ENCODE peak calls at places on chromosome 4, in nine cellular contexts. I is GM23248, G is right atrium auricular region, P is mesendoderm, Z is breast epithelium, D is cardiac muscle cell, J is H1, L is left lung, A is ovary. T is an unnamed sample.

GRCh38 chr4:16836324-16836723 is 62.1 kb downstream of the LDB2 start:
- DNase-seq in I (no peak), G (no peak), P (no peak), Z (no peak), D (no peak), J (no peak), L (no peak), A (no peak), T (no peak)

GRCh38 chr4:124738994-124739393 is 26.5 kb upstream of the ANKRD50 start:
- DNase-seq in I (no peak), G (no peak), P (peak), Z (no peak), D (no peak), J (peak), L (no peak), A (no peak), T (no peak)

GRCh38 chr4:156971168-156971601 is 414 bp downstream of the PDGFC start:
- DNase-seq in I (no peak), G (no peak), P (no peak), Z (no peak), D (peak), J (no peak), L (peak), A (peak), T (no peak)

GRCh38 chr4:165651901-165652300 is 221.1 kb upstream of the TLL1 start:
- DNase-seq in I (no peak), G (no peak), P (no peak), Z (no peak), D (no peak), J (no peak), L (no peak), A (no peak), T (no peak)

GRCh38 chr4:174633399-174633798 is 111.1 kb upstream of the HPGD start:
- DNase-seq in I (no peak), G (no peak), P (no peak), Z (no peak), D (no peak), J (no peak), L (no peak), A (no peak), T (no peak)

GRCh38 chr4:35739305-35739704 is 505.0 kb downstream of the ARAP2 start:
- DNase-seq in I (no peak), G (no peak), P (no peak), Z (no peak), D (no peak), J (no peak), L (no peak), A (no peak), T (no peak)

GRCh38 chr4:186650401-186651180 is 73.1 kb downstream of the FAT1 start:
- DNase-seq in I (no peak), G (no peak), P (no peak), Z (no peak), D (no peak), J (no peak), L (no peak), A (no peak), T (no peak)

GRCh38 chr4:138851626-138852443 is 163.7 kb upstream of the NOCT start:
- DNase-seq in I (peak), G (no peak), P (peak), Z (no peak), D (no peak), J (no peak), L (no peak), A (no peak), T (no peak)

GRCh38 chr4:123298798-123299197 is 97.8 kb upstream of the SPRY1 start:
- DNase-seq in I (peak), G (no peak), P (no peak), Z (no peak), D (no peak), J (no peak), L (no peak), A (no peak), T (no peak)

GRCh38 chr4:79650794-79651431 is 242.9 kb upstream of the GK2 start:
- DNase-seq in I (peak), G (no peak), P (peak), Z (no peak), D (no peak), J (no peak), L (no peak), A (no peak), T (no peak)

GRCh38 chr4:127214001-127214400 is 418.8 kb upstream of the INTU start:
- DNase-seq in I (no peak), G (no peak), P (no peak), Z (no peak), D (no peak), J (no peak), L (no peak), A (no peak), T (no peak)

GRCh38 chr4:176561368-176561767 is 231.4 kb downstream of the VEGFC start:
- DNase-seq in I (peak), G (no peak), P (no peak), Z (no peak), D (no peak), J (no peak), L (no peak), A (no peak), T (no peak)

GRCh38 chr4:80265571-80266266 is 745 bp upstream of the FGF5 start:
- DNase-seq in I (peak), G (no peak), P (peak), Z (no peak), D (peak), J (no peak), L (no peak), A (no peak), T (no peak)

GRCh38 chr4:159271857-159272256 is 169.0 kb downstream of the RAPGEF2 start:
- DNase-seq in I (no peak), G (no peak), P (no peak), Z (no peak), D (no peak), J (no peak), L (no peak), A (no peak), T (no peak)

GRCh38 chr4:101418055-101418454 is 70.7 kb upstream of the PPP3CA start:
- DNase-seq in I (no peak), G (no peak), P (no peak), Z (no peak), D (no peak), J (no peak), L (no peak), A (no peak), T (no peak)

GRCh38 chr4:107376293-107376692 is 340.2 kb upstream of the DKK2 start:
- DNase-seq in I (no peak), G (no peak), P (no peak), Z (no peak), D (no peak), J (no peak), L (no peak), A (no peak), T (no peak)
- H3K27ac ChIP-seq in I (no peak), G (no peak), P (no peak), Z (no peak), D (no peak), J (no peak), L (no peak), A (no peak), T (no peak)

GRCh38 chr4:7894098-7894676 is 45.5 kb downstream of the AFAP1 start:
- DNase-seq in I (no peak), G (no peak), P (no peak), Z (no peak), D (no peak), J (no peak), L (no peak), A (no peak), T (no peak)

GRCh38 chr4:7892212-7893019 is 47.2 kb downstream of the AFAP1 start:
- DNase-seq in I (peak), G (no peak), P (peak), Z (no peak), D (no peak), J (no peak), L (no peak), A (no peak), T (no peak)

GRCh38 chr4:7887415-7887814 is 52.2 kb downstream of the AFAP1 start:
- DNase-seq in I (no peak), G (no peak), P (no peak), Z (no peak), D (no peak), J (no peak), L (no peak), A (no peak), T (no peak)

GRCh38 chr4:7893539-7893938 is 46.1 kb downstream of the AFAP1 start:
- DNase-seq in I (no peak), G (no peak), P (peak), Z (no peak), D (no peak), J (no peak), L (no peak), A (no peak), T (no peak)

DNA sequence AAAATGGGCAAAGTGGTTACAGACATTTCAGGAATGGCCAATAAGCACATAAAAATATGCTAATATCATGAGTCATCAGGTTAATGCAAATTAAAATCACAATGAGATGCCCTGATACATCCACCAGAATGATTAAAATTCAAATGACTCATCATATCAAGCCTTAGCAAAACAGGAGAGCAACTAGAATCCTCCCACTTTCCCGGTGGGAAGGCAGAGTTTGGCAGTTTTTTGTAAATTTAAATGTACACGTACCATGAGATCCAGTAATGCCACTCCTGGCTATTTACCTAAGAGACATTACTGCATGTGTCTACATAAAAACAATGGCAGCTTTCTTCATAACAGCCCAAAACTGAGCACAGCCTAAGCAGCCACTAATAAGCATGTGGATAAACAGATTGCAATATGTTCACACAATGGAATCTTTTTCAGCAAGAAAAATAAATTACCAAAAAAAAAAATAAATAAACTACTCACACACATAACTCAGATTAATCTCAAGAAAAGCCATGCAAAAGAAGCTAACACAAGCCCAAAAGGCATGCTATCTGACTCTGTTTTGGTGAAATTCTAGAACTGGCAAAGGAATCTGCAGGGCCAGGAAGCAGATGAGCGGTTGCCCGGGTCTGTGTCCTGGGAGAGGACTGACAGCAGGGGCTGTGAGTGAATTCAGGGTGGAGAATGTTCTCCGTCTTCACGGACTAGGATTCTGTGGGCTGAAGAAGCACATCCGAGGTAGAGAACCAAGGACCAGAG is 48.8 kb downstream of the AFAP1 start:
- DNase-seq in I (peak), G (no peak), P (peak), Z (no peak), D (no peak), J (no peak), L (no peak), A (no peak), T (no peak)
- H3K27ac ChIP-seq in I (peak), G (peak), P (no peak), Z (peak), D (peak), J (no peak), L (no peak), A (peak), T (no peak)

GRCh38 chr4:1232661-1233621 is 16.0 kb downstream of the CTBP1 start:
- DNase-seq in I (no peak), G (peak), P (peak), Z (no peak), D (no peak), J (no peak), L (no peak), A (no peak), T (no peak)

GRCh38 chr4:1234811-1235292 is 14.1 kb downstream of the CTBP1 start:
- DNase-seq in I (no peak), G (no peak), P (no peak), Z (no peak), D (no peak), J (no peak), L (peak), A (peak), T (peak)

GRCh38 chr4:1234296-1234695 is 14.6 kb downstream of the CTBP1 start:
- DNase-seq in I (peak), G (no peak), P (no peak), Z (no peak), D (no peak), J (no peak), L (no peak), A (no peak), T (no peak)

GRCh38 chr4:1235381-1236102 is 13.4 kb downstream of the CTBP1 start:
- DNase-seq in I (no peak), G (no peak), P (no peak), Z (no peak), D (no peak), J (no peak), L (peak), A (peak), T (peak)

GRCh38 chr4:1233641-1234277 is 15.2 kb downstream of the CTBP1 start:
- DNase-seq in I (peak), G (no peak), P (no peak), Z (no peak), D (no peak), J (no peak), L (no peak), A (peak), T (no peak)
- H3K27ac ChIP-seq in I (no peak), G (no peak), P (no peak), Z (peak), D (no peak), J (peak), L (peak), A (no peak), T (peak)

GRCh38 chr4:38055566-38055965 is 95.4 kb downstream of the PTTG2 start:
- DNase-seq in I (no peak), G (no peak), P (peak), Z (no peak), D (no peak), J (no peak), L (no peak), A (no peak), T (no peak)
- H3K27ac ChIP-seq in I (no peak), G (peak), P (no peak), Z (peak), D (no peak), J (no peak), L (peak), A (no peak), T (no peak)

DNA sequence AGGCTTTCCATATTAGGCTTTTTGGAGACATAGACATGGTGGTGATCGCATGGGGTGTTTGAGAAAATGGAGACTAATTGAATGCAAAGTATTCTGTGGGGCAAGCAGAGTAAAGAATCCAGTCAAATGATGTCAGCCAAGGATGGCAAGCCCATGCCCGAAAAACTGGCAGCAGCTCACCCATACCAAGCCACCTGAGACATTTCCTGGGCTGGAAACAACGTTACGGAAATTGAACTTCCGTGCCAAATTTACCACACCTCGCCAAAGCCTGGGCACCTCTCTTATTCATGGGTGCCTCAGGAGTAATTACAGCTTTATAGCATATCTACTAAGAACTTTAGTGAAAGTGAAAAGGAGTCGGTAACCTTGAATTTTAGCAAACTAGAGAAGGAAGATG is 166.4 kb downstream of the CBR4 start:
- DNase-seq in I (no peak), G (no peak), P (no peak), Z (no peak), D (no peak), J (no peak), L (no peak), A (no peak), T (no peak)
- H3K27ac ChIP-seq in I (no peak), G (peak), P (no peak), Z (peak), D (no peak), J (no peak), L (no peak), A (no peak), T (peak)

GRCh38 chr4:38080061-38080531 is 119.9 kb downstream of the PTTG2 start:
- DNase-seq in I (no peak), G (no peak), P (no peak), Z (no peak), D (no peak), J (no peak), L (no peak), A (no peak), T (no peak)

GRCh38 chr4:38076153-38076669 is 116.0 kb downstream of the PTTG2 start:
- DNase-seq in I (no peak), G (no peak), P (no peak), Z (no peak), D (no peak), J (no peak), L (no peak), A (no peak), T (no peak)

GRCh38 chr4:38075370-38076152 is 115.4 kb downstream of the PTTG2 start:
- DNase-seq in I (peak), G (no peak), P (no peak), Z (no peak), D (no peak), J (no peak), L (no peak), A (peak), T (no peak)

GRCh38 chr4:38078590-38079381 is 118.6 kb downstream of the PTTG2 start:
- DNase-seq in I (peak), G (no peak), P (no peak), Z (no peak), D (no peak), J (no peak), L (no peak), A (no peak), T (no peak)

DNA sequence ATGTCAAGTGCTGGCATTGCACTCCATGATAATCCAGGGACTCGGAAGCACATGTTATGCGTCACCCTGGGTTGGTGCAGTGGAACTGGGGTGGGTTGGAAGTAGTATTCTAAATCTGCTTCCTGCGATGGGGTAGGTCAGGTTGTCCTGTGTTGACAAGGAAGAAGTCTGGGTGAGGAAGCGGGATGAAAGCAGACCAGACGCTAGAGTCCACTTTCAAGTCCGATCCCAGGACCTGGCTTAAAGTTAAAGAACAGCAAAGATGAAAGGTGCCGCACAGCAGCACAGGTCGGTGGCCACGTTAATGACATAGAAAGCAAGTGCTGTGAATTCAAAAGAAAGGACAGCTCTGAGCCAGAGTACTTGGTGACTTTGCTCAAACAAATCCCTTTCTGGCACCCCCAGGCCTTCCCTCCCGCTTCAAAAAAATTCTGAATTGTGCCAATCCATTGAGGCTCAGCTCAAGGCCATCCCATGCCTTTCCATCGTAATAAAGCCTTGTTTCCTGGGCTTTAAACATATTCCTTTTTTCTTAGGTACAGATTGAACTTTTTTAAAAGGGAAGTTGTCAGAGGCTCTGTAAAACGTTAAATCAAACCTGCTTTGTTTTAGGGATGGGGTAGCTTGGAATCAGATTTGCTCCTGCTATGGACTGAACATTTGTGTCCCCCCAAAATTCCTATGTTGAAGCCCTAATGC is 117.7 kb downstream of the PTTG2 start:
- DNase-seq in I (no peak), G (no peak), P (no peak), Z (no peak), D (no peak), J (no peak), L (no peak), A (no peak), T (no peak)
- H3K27ac ChIP-seq in I (no peak), G (no peak), P (no peak), Z (no peak), D (no peak), J (no peak), L (peak), A (no peak), T (peak)

GRCh38 chr4:88820723-88821368 is 123.2 kb upstream of the NAP1L5 start:
- DNase-seq in I (no peak), G (no peak), P (no peak), Z (no peak), D (no peak), J (no peak), L (no peak), A (no peak), T (no peak)
- H3K27ac ChIP-seq in I (no peak), G (peak), P (no peak), Z (peak), D (peak), J (no peak), L (peak), A (peak), T (peak)

DNA sequence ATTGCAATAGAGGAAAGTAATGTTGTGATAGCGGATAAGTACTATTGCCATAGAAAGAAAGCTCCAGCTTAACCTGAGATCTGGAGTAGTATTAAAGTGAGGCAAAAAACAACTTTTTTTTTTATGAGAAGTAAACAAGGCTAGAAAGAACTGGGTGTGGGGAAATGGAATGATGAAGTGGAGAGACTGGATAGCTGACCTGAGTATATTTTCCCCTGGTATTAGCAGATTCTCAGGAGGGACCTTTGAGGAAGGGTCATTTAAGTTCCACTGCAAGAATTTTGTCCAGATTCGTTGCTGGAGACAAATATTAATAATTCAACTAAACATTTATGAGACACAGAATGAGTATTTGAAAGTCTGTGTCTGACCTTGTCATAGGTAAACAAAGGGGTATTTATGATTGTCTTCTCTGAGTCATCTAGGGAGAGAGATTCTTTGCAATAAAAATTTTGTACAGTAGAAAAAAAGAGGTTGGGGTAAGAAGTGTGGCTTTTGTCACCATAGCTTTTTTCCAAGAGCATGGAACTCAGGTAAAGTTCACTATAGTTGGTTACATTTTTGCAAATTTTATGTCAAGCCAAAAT is 2095.9 kb downstream of the ARAP2 start:
- DNase-seq in I (no peak), G (no peak), P (no peak), Z (no peak), D (no peak), J (no peak), L (no peak), A (no peak), T (no peak)
- H3K27ac ChIP-seq in I (no peak), G (no peak), P (no peak), Z (no peak), D (no peak), J (no peak), L (no peak), A (no peak), T (no peak)

GRCh38 chr4:53917719-53918118 is 146.7 kb downstream of the CHIC2 start:
- DNase-seq in I (peak), G (no peak), P (no peak), Z (no peak), D (no peak), J (no peak), L (no peak), A (no peak), T (no peak)
- H3K27ac ChIP-seq in I (no peak), G (no peak), P (no peak), Z (no peak), D (no peak), J (no peak), L (no peak), A (no peak), T (no peak)